ENCODE peak calls at places on chromosomes 2 and 18, in four cellular contexts. R is lower lobe of right lung, D is SK-N-MC, O is transverse colon. Z is an unnamed sample.

GRCh38 chr2:161918692-161919091 is 155.3 kb downstream of the DPP4 start:
- DNase-seq in R (no peak), D (no peak), O (no peak), Z (no peak)

GRCh38 chr2:12302140-12302539 is 414.6 kb upstream of the TRIB2 start:
- DNase-seq in R (no peak), D (no peak), O (no peak), Z (no peak)

GRCh38 chr2:104406273-104406726 is 447.6 kb upstream of the POU3F3 start:
- DNase-seq in R (no peak), D (no peak), O (no peak), Z (peak)

GRCh38 chr18:49467019-49467563 is 6.6 kb upstream of the DYM start:
- DNase-seq in R (no peak), D (no peak), O (no peak), Z (no peak)

GRCh38 chr18:49768051-49768391 is 45.3 kb downstream of the ACAA2 start:
- DNase-seq in R (no peak), D (no peak), O (peak), Z (peak)

GRCh38 chr2:196331143-196331542 is 159.8 kb upstream of the STK17B start:
- DNase-seq in R (no peak), D (no peak), O (peak), Z (peak)

GRCh38 chr2:205650450-205650849 is 31.9 kb upstream of the NRP2 start:
- DNase-seq in R (no peak), D (no peak), O (no peak), Z (no peak)

GRCh38 chr2:209501579-209501978 is 77.7 kb downstream of the MAP2 start:
- DNase-seq in R (no peak), D (no peak), O (no peak), Z (no peak)

GRCh38 chr2:241777167-241777685 is 604 bp downstream of the GAL3ST2 start:
- DNase-seq in R (no peak), D (no peak), O (no peak), Z (no peak)

GRCh38 chr2:105888625-105889024 is 143.9 kb downstream of the NCK2 start:
- DNase-seq in R (no peak), D (no peak), O (no peak), Z (peak)

GRCh38 chr2:104733544-104733943 is 120.4 kb upstream of the POU3F3 start:
- DNase-seq in R (no peak), D (no peak), O (peak), Z (peak)

GRCh38 chr2:153509133-153509532 is 30.6 kb upstream of the RPRM start:
- DNase-seq in R (no peak), D (no peak), O (no peak), Z (no peak)

GRCh38 chr2:55888941-55889340 is 34.6 kb downstream of the EFEMP1 start:
- DNase-seq in R (no peak), D (no peak), O (no peak), Z (no peak)

GRCh38 chr2:88117976-88118375 is 9.9 kb downstream of the FABP1 start:
- DNase-seq in R (no peak), D (no peak), O (no peak), Z (no peak)

GRCh38 chr18:43965691-43966090 is 688.4 kb upstream of the SYT4 start:
- DNase-seq in R (no peak), D (no peak), O (no peak), Z (no peak)

GRCh38 chr2:236335696-236336574 is 71.7 kb upstream of the ASB18 start:
- DNase-seq in R (no peak), D (no peak), O (no peak), Z (no peak)

GRCh38 chr2:132417430-132418035 is 928 bp downstream of the GPR39 start:
- DNase-seq in R (no peak), D (no peak), O (peak), Z (no peak)
- H3K27ac ChIP-seq in R (no peak), D (no peak), O (peak), Z (no peak)

GRCh38 chr18:24862225-24862893 is 401.9 kb downstream of the HRH4 start:
- DNase-seq in R (no peak), D (no peak), O (no peak), Z (no peak)
- H3K4me3 ChIP-seq in R (no peak), D (no peak), O (no peak), Z (no peak)

GRCh38 chr2:7880126-7880525 is 801.7 kb upstream of the ID2 start:
- DNase-seq in R (no peak), D (no peak), O (no peak), Z (no peak)

GRCh38 chr2:7881038-7881437 is 800.8 kb upstream of the ID2 start:
- DNase-seq in R (no peak), D (no peak), O (no peak), Z (no peak)

GRCh38 chr2:7878786-7879515 is 802.9 kb upstream of the ID2 start:
- DNase-seq in R (no peak), D (no peak), O (no peak), Z (peak)

GRCh38 chr2:7881456-7881855 is 800.4 kb upstream of the ID2 start:
- DNase-seq in R (no peak), D (no peak), O (no peak), Z (no peak)

DNA sequence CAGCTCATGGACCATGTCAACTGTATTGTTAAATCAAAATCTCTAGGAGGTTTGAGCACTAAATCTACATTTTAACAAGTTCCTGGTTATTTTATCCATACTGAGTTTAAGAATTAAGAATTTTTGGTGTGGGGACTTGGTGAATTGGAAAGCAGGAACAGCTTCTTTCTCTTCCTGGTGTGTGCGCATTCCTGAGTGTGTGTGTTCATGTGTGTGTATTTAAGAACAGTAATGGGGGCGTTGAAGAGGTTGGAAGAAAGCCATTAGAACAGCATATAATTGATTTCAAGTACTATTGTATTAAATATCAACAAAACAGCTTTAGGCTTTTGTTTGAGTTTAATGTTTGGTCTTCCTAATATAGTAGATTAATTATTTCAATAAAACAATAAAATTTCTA is 801.3 kb upstream of the ID2 start:
- DNase-seq in R (no peak), D (no peak), O (no peak), Z (no peak)
- H3K27ac ChIP-seq in R (no peak), D (no peak), O (no peak), Z (no peak)

DNA sequence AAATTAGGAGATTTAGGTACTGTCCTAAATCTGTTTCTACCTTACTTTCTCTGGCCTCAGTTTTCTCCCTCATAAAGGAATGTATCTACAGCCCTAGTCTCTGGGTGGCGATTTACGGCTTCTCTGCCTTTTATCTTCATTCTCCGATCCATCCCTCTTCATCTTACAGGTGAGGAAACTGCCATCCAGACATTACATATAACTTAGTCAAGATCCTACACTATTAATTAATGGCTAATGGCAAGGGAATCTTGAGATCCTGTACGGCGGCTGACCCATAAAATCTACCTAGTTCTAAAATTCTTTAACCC is 386 bp upstream of the YIPF4 start:
- DNase-seq in R (no peak), D (no peak), O (no peak), Z (no peak)
- H3K4me3 ChIP-seq in R (peak), D (peak), O (peak), Z (peak)

DNA sequence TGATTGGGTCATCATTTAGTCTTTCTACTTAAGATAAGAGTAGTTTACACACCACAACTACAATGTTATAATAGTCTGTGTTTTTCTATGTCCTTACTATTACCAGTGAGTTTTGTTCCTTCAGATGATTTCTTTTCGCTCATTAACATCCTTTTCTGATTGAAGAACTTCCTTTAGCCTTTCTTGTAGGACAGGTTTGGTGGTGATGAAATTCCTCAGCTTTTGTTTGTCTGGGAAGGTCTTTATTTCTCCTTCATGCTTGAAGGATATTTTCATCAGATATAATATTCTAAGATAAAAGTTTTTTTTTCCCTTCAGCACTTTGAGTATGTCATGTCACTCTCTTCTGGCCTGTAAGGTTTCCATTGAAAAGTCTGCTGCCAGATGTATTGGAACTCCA is 38.0 kb upstream of the SLC16A14 start:
- DNase-seq in R (no peak), D (no peak), O (no peak), Z (no peak)
- H3K27ac ChIP-seq in R (no peak), D (no peak), O (no peak), Z (no peak)

GRCh38 chr18:79361766-79362522 is 33.8 kb upstream of the NFATC1 start:
- DNase-seq in R (no peak), D (no peak), O (no peak), Z (no peak)
- H3K4me3 ChIP-seq in R (no peak), D (no peak), O (no peak), Z (no peak)

DNA sequence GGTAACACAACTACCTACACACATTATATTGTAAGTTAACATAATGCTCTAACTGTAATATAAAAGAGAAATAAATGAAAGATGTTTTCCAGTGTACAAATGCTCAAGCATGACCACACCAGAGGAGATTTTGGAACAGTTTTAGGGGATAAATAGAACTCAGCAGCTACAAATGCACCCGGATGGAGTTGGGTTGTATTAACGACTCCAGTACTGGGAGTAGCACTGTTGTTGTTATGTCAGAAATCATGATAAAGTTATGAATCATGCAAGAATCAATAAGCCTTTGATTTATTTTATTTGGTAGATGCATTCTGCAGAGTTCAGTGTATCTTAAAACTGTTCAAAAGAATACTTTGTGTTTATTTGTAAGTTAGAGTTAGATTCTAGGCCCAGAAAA is 126.9 kb downstream of the MAP3K20 start:
- DNase-seq in R (no peak), D (no peak), O (no peak), Z (no peak)
- H3K27ac ChIP-seq in R (no peak), D (no peak), O (no peak), Z (no peak)

GRCh38 chr2:216694201-216694825 is 1.0 kb downstream of the IGFBP5 start:
- DNase-seq in R (peak), D (no peak), O (peak), Z (peak)

GRCh38 chr2:216696321-216696720 is 972 bp upstream of the IGFBP5 start:
- DNase-seq in R (no peak), D (no peak), O (no peak), Z (no peak)

GRCh38 chr2:216694826-216695217 is 527 bp downstream of the IGFBP5 start:
- DNase-seq in R (no peak), D (no peak), O (no peak), Z (no peak)

GRCh38 chr2:216696751-216697560 is 1.6 kb upstream of the IGFBP5 start:
- DNase-seq in R (no peak), D (no peak), O (no peak), Z (peak)

GRCh38 chr2:216695401-216695821 is at the start of gene IGFBP5:
- DNase-seq in R (peak), D (no peak), O (peak), Z (peak)
- H3K4me3 ChIP-seq in R (peak), D (peak), O (peak), Z (peak)

GRCh38 chr2:96239091-96239490 is 26.7 kb downstream of the TMEM127 start:
- DNase-seq in R (no peak), D (no peak), O (no peak), Z (no peak)

GRCh38 chr2:96239745-96240264 is 26.0 kb downstream of the TMEM127 start:
- DNase-seq in R (no peak), D (no peak), O (no peak), Z (no peak)

GRCh38 chr2:96241901-96242611 is 23.7 kb downstream of the TMEM127 start:
- DNase-seq in R (peak), D (no peak), O (peak), Z (peak)

GRCh38 chr2:96240341-96241038 is 25.3 kb downstream of the TMEM127 start:
- DNase-seq in R (no peak), D (no peak), O (no peak), Z (no peak)

GRCh38 chr2:96241227-96241626 is 24.6 kb downstream of the TMEM127 start:
- DNase-seq in R (no peak), D (no peak), O (no peak), Z (no peak)
- H3K27ac ChIP-seq in R (peak), D (no peak), O (no peak), Z (no peak)

DNA sequence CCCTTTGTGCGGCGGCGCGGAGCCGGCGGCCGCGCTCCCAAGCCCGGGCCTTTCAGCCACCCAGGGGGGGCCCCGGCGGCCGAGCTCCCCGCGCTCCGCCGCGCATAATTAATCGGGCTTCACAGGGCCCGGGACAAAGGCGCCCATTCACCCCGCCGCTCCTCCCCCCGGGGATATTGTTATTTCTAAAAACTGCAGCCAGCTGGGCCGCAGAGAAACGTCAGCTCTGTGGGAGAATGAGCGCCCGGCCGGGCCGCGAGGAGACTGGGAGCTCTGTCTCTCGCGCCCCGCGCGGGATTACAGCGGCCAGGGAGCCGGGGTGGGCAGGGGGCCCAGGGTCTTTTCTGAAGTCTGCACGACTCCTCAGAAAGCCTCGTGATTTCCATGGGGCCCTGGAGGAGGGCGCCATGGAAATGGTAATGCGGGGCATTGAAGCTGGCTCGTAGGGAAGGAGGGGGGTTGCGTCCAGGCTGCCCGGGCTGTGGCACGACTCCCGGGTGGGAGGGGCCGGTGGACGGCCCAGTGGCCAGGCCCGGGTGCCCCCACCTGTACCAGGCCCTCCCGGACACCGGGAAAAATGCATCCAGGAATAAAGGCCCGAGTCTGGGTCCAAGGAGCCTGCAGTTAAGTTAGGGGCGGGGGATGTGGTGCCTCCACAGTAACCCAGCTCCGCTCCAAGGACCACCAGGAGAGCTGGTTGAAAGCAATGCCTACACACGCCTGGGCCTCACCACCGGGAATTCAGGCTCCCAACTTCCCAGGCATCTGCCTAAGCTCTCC is 125.3 kb downstream of the ZFP36L2 start:
- DNase-seq in R (no peak), D (no peak), O (no peak), Z (peak)
- H3K4me3 ChIP-seq in R (peak), D (no peak), O (peak), Z (peak)